ENCODE peak calls at places on chromosomes 6 and 20, in eight cellular contexts. E, M, K, U, A, Z, L and P are unnamed samples.

GRCh38 chr6:143514996-143515760 is 3.7 kb upstream of the FUCA2 start:
- DNase-seq in A (no peak), M (no peak), L (no peak), K (peak), E (no peak), Z (peak), U (no peak), P (no peak)

GRCh38 chr6:16493112-16493511 is 254.7 kb downstream of the GMPR start:
- DNase-seq in E (no peak), M (no peak), U (no peak), A (no peak), L (no peak), K (no peak), Z (no peak), P (no peak)

GRCh38 chr6:148177589-148178233 is 164.9 kb upstream of the SASH1 start:
- DNase-seq in M (no peak), U (peak), E (peak), L (no peak), Z (no peak), K (peak), A (peak), P (no peak)

GRCh38 chr6:35485402-35485877 is 11.4 kb downstream of the TEAD3 start:
- DNase-seq in Z (no peak), A (no peak), M (no peak), K (peak), L (no peak), U (no peak), E (peak), P (no peak)

GRCh38 chr20:34143951-34144350 is 31.9 kb upstream of the EIF2S2 start:
- DNase-seq in L (no peak), U (no peak), M (no peak), Z (no peak), A (no peak), K (no peak), E (no peak), P (no peak)

GRCh38 chr6:137339929-137340559 is 120.9 kb upstream of the IFNGR1 start:
- DNase-seq in K (no peak), M (no peak), L (no peak), A (no peak), U (no peak), Z (no peak), E (no peak), P (no peak)

GRCh38 chr6:23659125-23659524 is 466.9 kb upstream of the NRSN1 start:
- DNase-seq in U (no peak), L (no peak), E (peak), M (no peak), K (no peak), Z (no peak), A (peak), P (peak)

GRCh38 chr20:61400499-61400898 is 148.4 kb downstream of the CDH4 start:
- DNase-seq in M (no peak), K (no peak), U (no peak), Z (no peak), L (no peak), E (no peak), A (no peak), P (no peak)

GRCh38 chr20:45097485-45098095 is 3.3 kb downstream of the KCNS1 start:
- DNase-seq in E (no peak), U (no peak), L (no peak), A (peak), M (no peak), K (no peak), Z (no peak), P (no peak)

GRCh38 chr20:62401331-62401779 is 5.7 kb downstream of the CABLES2 start:
- DNase-seq in K (no peak), A (peak), U (no peak), L (no peak), E (peak), M (no peak), Z (no peak), P (no peak)